ENCODE peak calls at places on chromosome 4, in ten cellular contexts. A, B, W, H, N, C, G, E, Q and V are unnamed samples. For H3K36me3, the result is how much of the 10 kb centered on the place peaks cover.

GRCh38 chr4:183147191-183147590 is 48.1 kb downstream of the WWC2 start:
- DNase-seq in B (no peak), H (no peak), G (peak), Q (no peak), C (no peak), A (no peak), E (no peak), W (no peak), N (peak), V (peak)

GRCh38 chr4:139028191-139028661 is 12.6 kb downstream of the NOCT start:
- DNase-seq in G (no peak), B (peak), W (no peak), H (no peak), C (peak), E (no peak), N (no peak), Q (no peak), A (no peak), V (no peak)

GRCh38 chr4:73205482-73205881 is 53.1 kb downstream of the ANKRD17 start:
- DNase-seq in C (no peak), Q (no peak), A (no peak), G (no peak), W (no peak), E (no peak), B (no peak), H (no peak), N (no peak), V (no peak)

GRCh38 chr4:176376032-176376614 is 56.4 kb downstream of the SPCS3 start:
- DNase-seq in W (peak), A (peak), Q (no peak), H (peak), N (no peak), B (peak), C (peak), E (no peak), G (peak), V (peak)

GRCh38 chr4:73701116-73701515 is 39.3 kb upstream of the CXCL8 start:
- DNase-seq in W (no peak), H (no peak), G (peak), B (no peak), E (no peak), Q (no peak), N (peak), A (peak), C (no peak), V (peak)

GRCh38 chr4:95761441-95761840 is 78.5 kb upstream of the PDHA2 start:
- DNase-seq in Q (no peak), C (no peak), B (no peak), E (no peak), N (peak), H (peak), W (peak), A (peak), G (peak), V (no peak)

GRCh38 chr4:112075129-112075753 is 70.0 kb upstream of the FAM241A start:
- DNase-seq in B (peak), C (peak), H (peak), W (peak), E (no peak), G (peak), A (peak), Q (peak), N (peak), V (peak)

GRCh38 chr4:25172964-25173917 is 13.0 kb upstream of the SEPSECS start:
- DNase-seq in B (no peak), H (peak), A (peak), W (peak), C (no peak), N (peak), Q (peak), G (peak), E (no peak), V (peak)

GRCh38 chr4:38313175-38313574 is 350.8 kb upstream of the KLF3 start:
- DNase-seq in B (no peak), G (no peak), C (peak), W (no peak), E (no peak), H (no peak), A (no peak), Q (no peak), N (no peak), V (no peak)

GRCh38 chr4:38046735-38047487 is 86.7 kb downstream of the PTTG2 start:
- DNase-seq in N (no peak), H (no peak), C (no peak), A (no peak), E (no peak), B (peak), Q (no peak), G (peak), W (no peak), V (no peak)

GRCh38 chr4:184844742-184845141 is 19.0 kb upstream of the ACSL1 start:
- DNase-seq in H (no peak), W (no peak), E (no peak), G (no peak), A (no peak), N (no peak), Q (peak), B (no peak), C (no peak), V (no peak)

GRCh38 chr4:74682567-74683359 is 111.6 kb downstream of the BTC start:
- DNase-seq in Q (peak), H (peak), A (peak), E (no peak), B (peak), W (peak), C (no peak), G (peak), N (peak), V (peak)

GRCh38 chr4:113476800-113477199 is 284.7 kb downstream of the CAMK2D start:
- DNase-seq in H (no peak), C (no peak), E (no peak), G (peak), B (no peak), N (peak), Q (no peak), W (no peak), A (peak), V (peak)

GRCh38 chr4:76563804-76564468 is 128.9 kb downstream of the SHROOM3 start:
- DNase-seq in B (no peak), C (no peak), W (no peak), Q (no peak), H (no peak), A (no peak), N (no peak), E (no peak), G (peak), V (no peak)

GRCh38 chr4:10015140-10015753 is 6.0 kb downstream of the SLC2A9 start:
- DNase-seq in H (peak), B (peak), G (peak), W (peak), N (no peak), Q (no peak), E (peak), A (peak), C (peak), V (peak)

GRCh38 chr4:157282019-157282418 is 61.5 kb downstream of the GRIA2 start:
- DNase-seq in B (no peak), C (no peak), N (no peak), W (no peak), E (no peak), A (no peak), Q (no peak), G (no peak), H (no peak), V (no peak)

GRCh38 chr4:157290622-157291021 is 70.1 kb downstream of the GRIA2 start:
- DNase-seq in Q (no peak), G (no peak), N (no peak), H (no peak), W (no peak), E (no peak), A (no peak), C (no peak), B (no peak), V (peak)

GRCh38 chr4:157291071-157291470 is 70.5 kb downstream of the GRIA2 start:
- DNase-seq in A (peak), E (no peak), W (no peak), N (no peak), H (no peak), B (peak), G (no peak), Q (no peak), C (no peak), V (peak)

DNA sequence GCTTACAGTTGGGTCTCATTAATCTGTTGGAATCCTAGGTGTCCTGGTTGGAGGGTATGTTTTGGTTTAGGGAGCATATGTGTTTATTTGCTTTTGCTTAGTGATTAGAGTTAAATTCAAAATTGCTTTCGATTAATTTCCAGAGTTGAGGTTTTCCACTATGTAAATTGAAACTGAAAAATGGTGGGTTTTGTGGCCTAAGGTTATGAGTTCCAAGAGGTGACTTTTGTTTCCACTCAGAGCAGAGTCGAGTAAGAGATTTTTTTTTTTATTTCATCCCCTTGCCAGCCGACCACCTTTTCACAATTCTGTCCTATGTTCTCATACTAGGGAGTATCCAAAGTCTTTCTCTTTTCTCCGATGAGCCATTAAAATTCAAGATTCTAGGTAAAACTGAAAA is 66.9 kb downstream of the GRIA2 start:
- DNase-seq in A (no peak), E (no peak), Q (no peak), N (no peak), G (no peak), B (no peak), C (peak), H (no peak), W (no peak), V (no peak)
- TF ChIP-seq EZH2 in A (no peak), E (no peak), Q (no peak), N (no peak), G (no peak), B (no peak), C (no peak), H (no peak), W (no peak), V (no peak)

GRCh38 chr4:8855781-8856245 is 15.8 kb downstream of the HMX1 start:
- DNase-seq in E (peak), A (no peak), W (no peak), H (no peak), N (no peak), C (no peak), B (peak), Q (peak), G (no peak), V (no peak)

GRCh38 chr4:8858188-8858924 is 13.3 kb downstream of the HMX1 start:
- DNase-seq in H (no peak), N (no peak), A (no peak), G (no peak), C (no peak), Q (no peak), B (peak), E (no peak), W (no peak), V (no peak)

GRCh38 chr4:8858925-8859210 is 12.8 kb downstream of the HMX1 start:
- DNase-seq in B (no peak), Q (no peak), W (no peak), H (no peak), E (no peak), C (no peak), G (no peak), N (no peak), A (no peak), V (no peak)

GRCh38 chr4:8857682-8858187 is 13.9 kb downstream of the HMX1 start:
- DNase-seq in E (peak), N (no peak), C (no peak), W (no peak), H (no peak), B (peak), A (no peak), Q (no peak), G (no peak), V (no peak)

GRCh38 chr4:8856835-8857590 is 14.6 kb downstream of the HMX1 start:
- DNase-seq in W (no peak), C (no peak), Q (no peak), E (peak), G (no peak), A (no peak), B (peak), N (no peak), H (no peak), V (no peak)
- H3K4me2 ChIP-seq in W (peak), C (peak), Q (no peak), E (peak), G (no peak), A (no peak), B (peak), N (no peak), H (no peak), V (no peak)

DNA sequence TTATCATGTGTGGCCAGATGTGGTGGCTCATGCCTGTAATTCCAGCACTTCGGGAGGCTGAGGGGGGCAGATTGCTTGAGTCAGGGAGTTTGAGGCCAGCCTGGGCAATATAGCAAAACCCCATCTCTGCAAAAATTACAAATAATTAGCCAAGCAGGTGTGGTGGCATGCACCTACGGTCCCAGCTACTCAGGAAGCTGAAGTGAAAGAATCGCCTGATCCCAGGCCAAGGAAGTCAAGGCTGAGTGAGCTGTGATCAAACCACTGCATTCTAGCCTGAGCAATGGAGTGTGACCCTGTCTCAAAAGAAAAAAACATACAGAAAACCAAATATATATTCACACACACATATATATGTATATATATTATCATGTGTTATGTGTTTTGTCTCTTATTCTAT is 15.0 kb downstream of the APELA start:
- DNase-seq in G (no peak), B (no peak), Q (no peak), H (no peak), N (no peak), E (no peak), W (no peak), C (no peak), A (no peak), V (no peak)
- H3K36me3 ChIP-seq in G (under half), B (under half), Q (under half), H (under half), N (under half), E (under half), W (under half), C (under half), A (under half), V (under half)

DNA sequence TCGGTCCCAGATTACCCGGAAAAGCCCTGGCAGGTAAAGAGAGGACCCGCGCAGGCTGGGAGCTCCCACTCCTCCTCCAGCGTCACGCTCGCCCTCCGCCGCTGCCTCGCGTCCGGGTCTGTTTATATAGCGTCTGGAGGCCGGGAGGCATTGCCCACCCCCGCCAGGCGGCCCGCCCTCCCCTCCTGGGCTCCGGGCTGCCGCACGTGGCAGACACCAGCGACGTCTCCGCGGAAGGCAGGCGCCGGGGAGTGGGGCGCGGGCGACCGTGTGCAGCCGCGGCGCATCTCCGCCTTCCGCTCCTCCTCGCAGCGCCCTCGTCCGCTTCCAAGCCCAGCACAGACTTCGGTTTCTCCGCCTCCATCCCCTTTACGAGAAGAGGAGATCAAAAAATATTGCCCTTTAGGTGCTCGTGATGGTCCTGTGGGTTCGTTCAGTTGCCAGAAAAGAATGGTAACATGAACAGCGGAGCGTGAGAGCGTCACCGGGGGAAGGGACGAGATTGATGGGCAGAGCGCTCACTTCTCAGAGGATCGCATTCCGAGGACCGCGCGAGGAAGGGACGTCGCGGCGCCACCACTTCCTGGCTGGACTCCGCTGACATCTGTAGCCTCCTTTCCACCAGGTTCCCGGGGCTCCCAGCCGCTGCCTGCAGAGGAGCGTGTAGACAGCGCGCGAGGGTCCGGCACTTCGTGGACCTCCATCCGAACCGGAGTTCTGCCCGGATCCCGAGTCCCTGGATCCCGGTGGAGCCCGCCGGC is at the start of gene GALNTL6:
- DNase-seq in H (no peak), G (peak), Q (no peak), E (peak), C (no peak), W (peak), B (peak), N (peak), A (no peak), V (peak)
- TF ChIP-seq EZH2 in H (no peak), G (no peak), Q (no peak), E (peak), C (no peak), W (peak), B (no peak), N (peak), A (no peak), V (no peak)

GRCh38 chr4:108954880-108955279 is 192.0 kb upstream of the ETNPPL start:
- DNase-seq in B (no peak), E (no peak), A (no peak), C (no peak), Q (peak), W (no peak), G (peak), N (peak), H (no peak), V (no peak)

GRCh38 chr4:108953941-108954340 is 191.1 kb upstream of the ETNPPL start:
- DNase-seq in H (no peak), E (no peak), A (no peak), W (no peak), C (no peak), B (no peak), N (no peak), Q (no peak), G (no peak), V (no peak)

GRCh38 chr4:108947526-108947925 is 184.7 kb upstream of the ETNPPL start:
- DNase-seq in W (no peak), Q (no peak), H (no peak), B (no peak), C (no peak), A (no peak), G (no peak), E (no peak), N (no peak), V (no peak)

GRCh38 chr4:108946237-108946636 is 183.4 kb upstream of the ETNPPL start:
- DNase-seq in H (no peak), N (no peak), Q (no peak), B (no peak), W (no peak), A (no peak), E (no peak), G (no peak), C (no peak), V (no peak)

DNA sequence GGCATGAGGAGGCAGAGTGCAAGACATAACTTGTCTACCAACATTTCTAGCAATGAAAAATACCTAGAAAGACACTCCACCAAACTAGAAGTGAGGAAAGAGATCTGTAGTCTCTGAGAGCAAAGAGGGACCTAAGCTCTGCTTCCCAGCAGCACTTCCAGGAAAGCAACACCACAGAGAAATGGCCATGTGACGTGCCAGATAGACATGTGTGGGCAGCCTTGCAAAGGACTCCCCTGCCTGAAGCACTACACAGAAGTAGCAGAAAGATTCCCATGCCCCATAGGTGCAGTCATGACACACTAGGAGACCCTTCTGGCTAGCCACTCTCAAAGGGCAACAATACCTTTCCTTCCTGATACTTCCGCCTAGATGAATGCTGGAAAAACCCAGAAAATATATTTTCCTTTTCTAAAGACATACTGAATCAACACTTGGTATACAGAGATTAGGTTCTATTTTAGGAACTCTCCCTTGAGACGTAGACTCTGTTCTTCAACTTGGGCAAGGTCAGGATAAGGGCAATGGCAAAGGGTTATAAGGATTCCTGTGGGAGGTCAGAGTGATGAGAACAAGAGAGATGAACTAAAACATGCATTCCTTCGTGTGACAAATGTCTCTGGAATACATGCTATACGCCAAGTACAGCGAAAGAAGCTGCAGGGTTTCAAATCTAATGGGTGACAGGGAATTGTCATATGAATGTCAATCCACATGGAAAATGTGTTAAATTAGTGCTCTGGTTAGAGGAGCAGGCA is 187.5 kb upstream of the ETNPPL start:
- DNase-seq in G (peak), H (no peak), A (no peak), B (no peak), E (no peak), Q (no peak), W (no peak), N (no peak), C (no peak), V (no peak)
- H3K4me2 ChIP-seq in G (no peak), H (no peak), A (no peak), B (no peak), E (no peak), Q (no peak), W (no peak), N (no peak), C (no peak), V (no peak)

DNA sequence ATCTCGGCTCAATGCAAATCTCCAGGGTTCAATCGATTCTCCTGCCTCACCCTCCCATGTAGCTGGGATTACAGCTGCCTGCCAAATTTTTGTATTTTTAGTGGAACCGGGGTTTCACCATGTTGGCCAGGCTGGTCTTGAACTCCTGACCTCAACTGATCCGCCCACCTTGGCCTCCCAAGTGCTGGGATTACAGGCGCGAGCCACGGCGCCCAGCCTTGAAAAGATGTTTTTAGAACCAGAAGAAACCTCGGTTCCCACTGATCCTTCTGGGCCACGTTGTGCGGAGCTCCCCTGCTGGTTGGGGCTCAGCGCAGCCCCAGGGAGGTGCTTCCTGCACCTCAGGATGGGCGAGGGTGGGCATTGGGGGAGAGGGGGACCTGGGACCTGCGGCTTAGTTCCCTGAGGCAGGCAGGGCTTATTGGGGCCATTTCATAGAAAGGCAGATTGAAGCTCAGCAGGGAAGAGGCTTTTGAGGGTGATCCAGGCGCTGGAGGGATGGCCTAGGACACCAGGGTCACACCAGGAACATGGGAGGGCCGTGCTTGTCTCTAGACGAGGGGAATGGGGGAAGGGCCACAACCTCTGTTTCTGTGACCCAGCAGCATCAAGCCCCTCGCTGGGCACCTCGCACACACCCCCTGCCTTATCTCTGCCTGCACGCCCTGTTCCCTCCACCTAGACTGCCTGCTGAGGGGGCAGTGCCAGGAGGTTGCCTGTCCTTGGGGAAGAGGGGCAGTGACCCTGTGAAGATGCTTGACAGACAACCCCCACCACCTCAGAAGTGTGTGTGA is 6.3 kb upstream of the ADD1 start:
- DNase-seq in W (peak), H (no peak), A (no peak), N (no peak), C (no peak), B (peak), E (peak), G (no peak), Q (no peak), V (no peak)
- H3K36me3 ChIP-seq in W (under half), H (under half), A (under half), N (under half), C (under half), B (under half), E (under half), G (under half), Q (under half), V (under half)